ENCODE peak calls at places on chromosomes 5 and 9, in four cellular contexts. One of them, this sample, is unnamed.

GRCh38 chr5:23963449-23963848 is 456.0 kb downstream of the PRDM9 start:
- DNase-seq in effector memory CD4-positive, alpha-beta T cell: no peak
- DNase-seq in aorta: no peak
- DNase-seq in T-helper 1 cell: no peak
- DNase-seq in this sample: no peak

GRCh38 chr5:174843263-174844250 is 119.2 kb downstream of the MSX2 start:
- DNase-seq in effector memory CD4-positive, alpha-beta T cell: no peak
- DNase-seq in aorta: no peak
- DNase-seq in T-helper 1 cell: no peak
- DNase-seq in this sample: no peak

GRCh38 chr5:139014726-139015125 is 139.6 kb upstream of the LRRTM2 start:
- DNase-seq in effector memory CD4-positive, alpha-beta T cell: no peak
- DNase-seq in aorta: no peak
- DNase-seq in T-helper 1 cell: no peak
- DNase-seq in this sample: no peak

GRCh38 chr9:1198085-1198484 is 147.9 kb downstream of the DMRT2 start:
- DNase-seq in effector memory CD4-positive, alpha-beta T cell: no peak
- DNase-seq in aorta: no peak
- DNase-seq in T-helper 1 cell: no peak
- DNase-seq in this sample: no peak

GRCh38 chr9:100324594-100325200 is 28.0 kb downstream of the TEX10 start:
- DNase-seq in effector memory CD4-positive, alpha-beta T cell: no peak
- DNase-seq in aorta: no peak
- DNase-seq in T-helper 1 cell: no peak
- DNase-seq in this sample: no peak

GRCh38 chr9:95721132-95721531 is 154.4 kb upstream of the ERCC6L2 start:
- DNase-seq in effector memory CD4-positive, alpha-beta T cell: no peak
- DNase-seq in aorta: no peak
- DNase-seq in T-helper 1 cell: no peak
- DNase-seq in this sample: no peak

GRCh38 chr9:137989999-137990715 is 112.6 kb downstream of the CACNA1B start:
- DNase-seq in effector memory CD4-positive, alpha-beta T cell: no peak
- DNase-seq in aorta: no peak
- DNase-seq in T-helper 1 cell: no peak
- DNase-seq in this sample: no peak

GRCh38 chr9:134344068-134344820 is 18.0 kb downstream of the RXRA start:
- DNase-seq in effector memory CD4-positive, alpha-beta T cell: no peak
- DNase-seq in aorta: peak; percentile 87
- DNase-seq in T-helper 1 cell: no peak
- DNase-seq in this sample: no peak

GRCh38 chr9:123426406-123426805 is 70.4 kb downstream of the CRB2 start:
- DNase-seq in effector memory CD4-positive, alpha-beta T cell: no peak
- DNase-seq in aorta: no peak
- DNase-seq in T-helper 1 cell: no peak
- DNase-seq in this sample: no peak